ENCODE peak calls at places on chromosomes 7 and 10, in five cellular contexts. One of them, this sample, is unnamed.

GRCh38 chr7:151820486-151821105 is 56.3 kb downstream of the PRKAG2 start:
- DNase-seq in SHP77: no peak
- DNase-seq in GM12891: no peak
- DNase-seq in stimulated activated CD4-positive, alpha-beta T cell treated with anti-CD3 and anti-CD28 coated beads, Interleukin-4, amount 100 ng/mL, for 4 hours: no peak
- DNase-seq in adipocyte: no peak
- DNase-seq in this sample: no peak

GRCh38 chr10:104505521-104506041 is 135.5 kb upstream of the SORCS3 start:
- DNase-seq in GM12891: no peak
- DNase-seq in adipocyte: no peak
- DNase-seq in stimulated activated CD4-positive, alpha-beta T cell treated with anti-CD3 and anti-CD28 coated beads, Interleukin-4, amount 100 ng/mL, for 4 hours: no peak
- DNase-seq in SHP77: no peak
- DNase-seq in this sample: no peak

GRCh38 chr7:148699772-148700629 is 1.3 kb downstream of the CUL1 start:
- DNase-seq in SHP77: no peak
- DNase-seq in GM12891: no peak
- DNase-seq in adipocyte: peak
- DNase-seq in stimulated activated CD4-positive, alpha-beta T cell treated with anti-CD3 and anti-CD28 coated beads, Interleukin-4, amount 100 ng/mL, for 4 hours: no peak
- DNase-seq in this sample: peak

GRCh38 chr7:1729773-1730172 is 59.7 kb downstream of the ELFN1 start:
- DNase-seq in stimulated activated CD4-positive, alpha-beta T cell treated with anti-CD3 and anti-CD28 coated beads, Interleukin-4, amount 100 ng/mL, for 4 hours: no peak
- DNase-seq in SHP77: no peak
- DNase-seq in GM12891: no peak
- DNase-seq in adipocyte: no peak
- DNase-seq in this sample: no peak

GRCh38 chr10:118238573-118239240 is 103.4 kb downstream of the FAM204A start:
- DNase-seq in stimulated activated CD4-positive, alpha-beta T cell treated with anti-CD3 and anti-CD28 coated beads, Interleukin-4, amount 100 ng/mL, for 4 hours: no peak
- DNase-seq in SHP77: no peak
- DNase-seq in GM12891: no peak
- DNase-seq in adipocyte: peak
- DNase-seq in this sample: peak

GRCh38 chr7:154873722-154874121 is 129.2 kb downstream of the PAXIP1 start:
- DNase-seq in adipocyte: no peak
- DNase-seq in stimulated activated CD4-positive, alpha-beta T cell treated with anti-CD3 and anti-CD28 coated beads, Interleukin-4, amount 100 ng/mL, for 4 hours: no peak
- DNase-seq in SHP77: no peak
- DNase-seq in GM12891: no peak
- DNase-seq in this sample: no peak

GRCh38 chr10:71006497-71006896 is 118.1 kb upstream of the PCBD1 start:
- DNase-seq in stimulated activated CD4-positive, alpha-beta T cell treated with anti-CD3 and anti-CD28 coated beads, Interleukin-4, amount 100 ng/mL, for 4 hours: no peak
- DNase-seq in SHP77: no peak
- DNase-seq in GM12891: no peak
- DNase-seq in adipocyte: no peak
- DNase-seq in this sample: no peak

GRCh38 chr10:61397175-61397986 is 55.8 kb downstream of the TMEM26 start:
- DNase-seq in adipocyte: peak
- DNase-seq in SHP77: no peak
- DNase-seq in stimulated activated CD4-positive, alpha-beta T cell treated with anti-CD3 and anti-CD28 coated beads, Interleukin-4, amount 100 ng/mL, for 4 hours: no peak
- DNase-seq in GM12891: no peak
- DNase-seq in this sample: peak

GRCh38 chr7:141577043-141577839 is 26.0 kb downstream of the AGK start:
- DNase-seq in SHP77: no peak
- DNase-seq in GM12891: no peak
- DNase-seq in adipocyte: no peak
- DNase-seq in stimulated activated CD4-positive, alpha-beta T cell treated with anti-CD3 and anti-CD28 coated beads, Interleukin-4, amount 100 ng/mL, for 4 hours: no peak
- DNase-seq in this sample: no peak

GRCh38 chr10:102517553-102517952 is 13.8 kb downstream of the SUFU start:
- DNase-seq in GM12891: no peak
- DNase-seq in SHP77: no peak
- DNase-seq in stimulated activated CD4-positive, alpha-beta T cell treated with anti-CD3 and anti-CD28 coated beads, Interleukin-4, amount 100 ng/mL, for 4 hours: no peak
- DNase-seq in adipocyte: peak
- DNase-seq in this sample: peak

GRCh38 chr10:103545366-103545765 is 51.9 kb downstream of the NEURL1 start:
- DNase-seq in GM12891: no peak
- DNase-seq in SHP77: no peak
- DNase-seq in adipocyte: no peak
- DNase-seq in stimulated activated CD4-positive, alpha-beta T cell treated with anti-CD3 and anti-CD28 coated beads, Interleukin-4, amount 100 ng/mL, for 4 hours: no peak
- DNase-seq in this sample: no peak

GRCh38 chr7:2521952-2522591 is 2.5 kb downstream of the LFNG start:
- DNase-seq in SHP77: no peak
- DNase-seq in GM12891: no peak
- DNase-seq in adipocyte: no peak
- DNase-seq in stimulated activated CD4-positive, alpha-beta T cell treated with anti-CD3 and anti-CD28 coated beads, Interleukin-4, amount 100 ng/mL, for 4 hours: peak
- DNase-seq in this sample: no peak

GRCh38 chr7:48004023-48004422 is 24.6 kb upstream of the HUS1 start:
- DNase-seq in stimulated activated CD4-positive, alpha-beta T cell treated with anti-CD3 and anti-CD28 coated beads, Interleukin-4, amount 100 ng/mL, for 4 hours: no peak
- DNase-seq in SHP77: no peak
- DNase-seq in adipocyte: no peak
- DNase-seq in GM12891: no peak
- DNase-seq in this sample: no peak

GRCh38 chr7:142033154-142033553 is 37.5 kb downstream of the MGAM start:
- DNase-seq in adipocyte: no peak
- DNase-seq in SHP77: no peak
- DNase-seq in stimulated activated CD4-positive, alpha-beta T cell treated with anti-CD3 and anti-CD28 coated beads, Interleukin-4, amount 100 ng/mL, for 4 hours: no peak
- DNase-seq in GM12891: no peak
- DNase-seq in this sample: no peak

GRCh38 chr10:82191653-82192052 is 316.7 kb downstream of the NRG3 start:
- DNase-seq in GM12891: no peak
- DNase-seq in SHP77: no peak
- DNase-seq in stimulated activated CD4-positive, alpha-beta T cell treated with anti-CD3 and anti-CD28 coated beads, Interleukin-4, amount 100 ng/mL, for 4 hours: no peak
- DNase-seq in adipocyte: no peak
- DNase-seq in this sample: no peak

GRCh38 chr10:115082521-115082920 is 10.6 kb upstream of the ATRNL1 start:
- DNase-seq in stimulated activated CD4-positive, alpha-beta T cell treated with anti-CD3 and anti-CD28 coated beads, Interleukin-4, amount 100 ng/mL, for 4 hours: no peak
- DNase-seq in GM12891: no peak
- DNase-seq in SHP77: no peak
- DNase-seq in adipocyte: peak
- DNase-seq in this sample: no peak

GRCh38 chr7:69608878-69609277 is 10.6 kb downstream of the AUTS2 start:
- DNase-seq in adipocyte: no peak
- DNase-seq in SHP77: no peak
- DNase-seq in GM12891: no peak
- DNase-seq in stimulated activated CD4-positive, alpha-beta T cell treated with anti-CD3 and anti-CD28 coated beads, Interleukin-4, amount 100 ng/mL, for 4 hours: no peak
- DNase-seq in this sample: no peak

GRCh38 chr7:151133266-151133985 is 34.1 kb downstream of the GBX1 start:
- DNase-seq in GM12891: no peak
- DNase-seq in SHP77: no peak
- DNase-seq in stimulated activated CD4-positive, alpha-beta T cell treated with anti-CD3 and anti-CD28 coated beads, Interleukin-4, amount 100 ng/mL, for 4 hours: no peak
- DNase-seq in adipocyte: no peak
- DNase-seq in this sample: no peak